ENCODE peak calls at places on chromosomes 6 and 20, in nine cellular contexts. D is NCI-H1105 treated with DMSO at 0.1 percent for 48 hours; X is NCI-H2029; V is stimulated activated CD8-positive, alpha-beta memory T cell treated with anti-CD3 and anti-CD28 coated beads, Interleukin-4, amount 100 ng/mL, for 48 hours; I is EH; T is fibroblast of the aortic adventitia; H is AG04450; N is Caco-2; F is MV-4-11. A is an unnamed sample.

GRCh38 chr6:3456794-3457709 is at the start of gene SLC22A23:
- DNase-seq in T (no peak), I (peak), H (no peak), X (peak), F (no peak), D (peak), N (peak), V (peak), A (peak)

GRCh38 chr6:14817068-14817467 is 428.8 kb upstream of the JARID2 start:
- DNase-seq in T (no peak), N (no peak), H (no peak), X (no peak), F (no peak), V (no peak), D (no peak), I (no peak), A (no peak)

GRCh38 chr6:122755901-122756300 is 23.6 kb upstream of the FABP7 start:
- DNase-seq in I (no peak), D (no peak), N (peak), H (no peak), V (no peak), X (no peak), F (no peak), T (no peak), A (no peak)

GRCh38 chr20:45100563-45101245 is at the start of gene KCNS1:
- DNase-seq in X (no peak), N (no peak), V (no peak), F (peak), I (peak), D (no peak), H (no peak), T (no peak), A (peak)

GRCh38 chr20:62852196-62852595 is 9.4 kb downstream of the TCFL5 start:
- DNase-seq in D (no peak), V (no peak), F (no peak), X (no peak), H (no peak), T (no peak), N (no peak), I (no peak), A (no peak)

GRCh38 chr6:41332842-41333736 is 2.3 kb upstream of the NCR2 start:
- DNase-seq in N (no peak), X (no peak), D (no peak), V (no peak), I (no peak), H (no peak), F (no peak), T (no peak), A (no peak)

GRCh38 chr6:136628996-136629395 is 78.8 kb upstream of the MAP7 start:
- DNase-seq in N (no peak), I (no peak), T (no peak), X (no peak), D (no peak), V (no peak), F (no peak), H (no peak), A (no peak)

GRCh38 chr6:140736227-140736626 is 1361.8 kb upstream of the CITED2 start:
- DNase-seq in F (no peak), N (no peak), D (no peak), T (peak), V (no peak), H (no peak), I (peak), X (no peak), A (peak)

GRCh38 chr6:144345451-144345850 is 60.3 kb downstream of the UTRN start:
- DNase-seq in N (no peak), D (no peak), F (no peak), T (no peak), V (no peak), H (no peak), X (no peak), I (no peak), A (no peak)

GRCh38 chr20:61404311-61404710 is 152.2 kb downstream of the CDH4 start:
- DNase-seq in V (no peak), I (no peak), F (no peak), X (no peak), T (no peak), H (no peak), D (peak), N (no peak), A (no peak)

GRCh38 chr6:105692630-105693212 is 289.8 kb upstream of the PREP start:
- DNase-seq in N (no peak), F (peak), I (no peak), H (no peak), D (peak), V (no peak), X (no peak), T (no peak), A (no peak)

GRCh38 chr6:169048806-169049205 is 204.8 kb downstream of the THBS2 start:
- DNase-seq in D (no peak), V (no peak), T (no peak), F (peak), N (no peak), X (peak), H (no peak), I (no peak), A (peak)

GRCh38 chr6:112298816-112299281 is 44.5 kb upstream of the LAMA4 start:
- DNase-seq in N (no peak), T (peak), D (no peak), H (peak), X (no peak), I (peak), F (no peak), V (no peak), A (peak)

GRCh38 chr20:10783660-10784336 is 110.0 kb upstream of the JAG1 start:
- DNase-seq in N (no peak), H (no peak), D (no peak), T (no peak), F (no peak), X (peak), I (no peak), V (no peak), A (no peak)

GRCh38 chr6:160238786-160239751 is 19.6 kb downstream of the SLC22A2 start:
- DNase-seq in I (peak), D (no peak), F (peak), T (no peak), V (no peak), X (no peak), N (peak), H (no peak), A (no peak)

GRCh38 chr20:48238326-48238725 is 453.0 kb upstream of the SULF2 start:
- DNase-seq in F (no peak), H (no peak), N (peak), T (peak), V (no peak), I (peak), D (no peak), X (no peak), A (peak)

GRCh38 chr6:31898200-31899011 is 908 bp upstream of the EHMT2 start:
- DNase-seq in D (peak), F (no peak), X (peak), I (peak), N (no peak), V (no peak), T (peak), H (no peak), A (no peak)

GRCh38 chr6:21874372-21874771 is 280.8 kb downstream of the SOX4 start:
- DNase-seq in F (no peak), N (peak), D (no peak), X (no peak), H (no peak), V (no peak), T (no peak), I (no peak), A (no peak)

GRCh38 chr6:106752641-106753040 is 123.3 kb downstream of the QRSL1 start:
- DNase-seq in T (no peak), N (no peak), H (no peak), X (no peak), D (no peak), F (no peak), V (no peak), I (no peak), A (no peak)

GRCh38 chr20:45111799-45112471 is 3.0 kb downstream of the WFDC5 start:
- DNase-seq in I (peak), D (no peak), X (no peak), F (no peak), V (peak), T (no peak), N (no peak), H (no peak), A (peak)

GRCh38 chr20:34334654-34335407 is 28.2 kb upstream of the ITCH start:
- DNase-seq in V (no peak), X (no peak), F (no peak), N (no peak), I (peak), D (no peak), H (no peak), T (no peak), A (peak)

GRCh38 chr6:126753616-126754015 is 364.9 kb upstream of the RSPO3 start:
- DNase-seq in D (no peak), I (no peak), N (no peak), H (no peak), X (no peak), F (no peak), V (no peak), T (peak), A (peak)

GRCh38 chr6:82283771-82284420 is 36.4 kb upstream of the IBTK start:
- DNase-seq in V (no peak), I (no peak), H (no peak), X (no peak), N (no peak), T (no peak), F (no peak), D (no peak), A (no peak)

GRCh38 chr20:539236-539635 is 4.4 kb downstream of the CSNK2A1 start:
- DNase-seq in N (no peak), T (no peak), V (no peak), D (no peak), H (no peak), I (no peak), X (no peak), F (peak), A (no peak)

GRCh38 chr20:11989018-11989771 is 71.5 kb downstream of the BTBD3 start:
- DNase-seq in N (no peak), I (no peak), F (no peak), H (no peak), X (no peak), T (no peak), V (no peak), D (no peak), A (no peak)

GRCh38 chr6:4660377-4661321 is 115.6 kb upstream of the CDYL start:
- DNase-seq in D (no peak), F (no peak), H (no peak), N (no peak), V (no peak), T (no peak), I (no peak), X (no peak), A (no peak)

GRCh38 chr6:31450736-31451135 is 47.2 kb upstream of the MICB start:
- DNase-seq in T (no peak), X (no peak), D (no peak), I (no peak), N (no peak), H (no peak), V (no peak), F (no peak), A (no peak)

GRCh38 chr20:41392871-41393704 is 26.5 kb upstream of the EMILIN3 start:
- DNase-seq in N (no peak), V (no peak), X (no peak), F (no peak), I (peak), D (no peak), H (no peak), T (peak), A (no peak)

GRCh38 chr6:11689847-11690246 is 88.8 kb downstream of the ADTRP start:
- DNase-seq in V (no peak), X (no peak), H (no peak), D (no peak), F (no peak), I (no peak), T (no peak), N (no peak), A (no peak)